ENCODE peak calls at places on chromosomes 12 and 14, in nine cellular contexts. One of them, this sample, is unnamed.

GRCh38 chr14:90429764-90430163 is 32.9 kb downstream of the CALM1 start:
- DNase-seq in H1: no peak
- DNase-seq in SK-N-SH: no peak
- DNase-seq in K562: no peak
- DNase-seq in GM12878: no peak
- DNase-seq in HepG2: no peak
- DNase-seq in sigmoid colon: no peak
- DNase-seq in stomach: no peak
- DNase-seq in suprapubic skin: no peak
- DNase-seq in this sample: no peak

GRCh38 chr14:92874961-92875360 is 48.0 kb upstream of the CHGA start:
- DNase-seq in H1: no peak
- DNase-seq in SK-N-SH: no peak
- DNase-seq in K562: no peak
- DNase-seq in GM12878: no peak
- DNase-seq in HepG2: no peak
- DNase-seq in sigmoid colon: no peak
- DNase-seq in stomach: no peak
- DNase-seq in suprapubic skin: no peak
- DNase-seq in this sample: no peak

GRCh38 chr14:104602315-104602932 is 2.1 kb downstream of the TMEM179 start:
- DNase-seq in H1: no peak
- DNase-seq in SK-N-SH: peak; percentile 14
- DNase-seq in K562: no peak
- DNase-seq in GM12878: no peak
- DNase-seq in HepG2: no peak
- DNase-seq in sigmoid colon: peak; percentile 46
- DNase-seq in stomach: no peak
- DNase-seq in suprapubic skin: no peak
- DNase-seq in this sample: no peak

GRCh38 chr12:92186038-92186470 is 40.4 kb upstream of the BTG1 start:
- DNase-seq in H1: no peak
- DNase-seq in SK-N-SH: no peak
- DNase-seq in K562: no peak
- DNase-seq in GM12878: no peak
- DNase-seq in HepG2: no peak
- DNase-seq in sigmoid colon: no peak
- DNase-seq in stomach: no peak
- DNase-seq in suprapubic skin: no peak
- DNase-seq in this sample: no peak

GRCh38 chr14:76575108-76575507 is 186.2 kb upstream of the VASH1 start:
- DNase-seq in H1: no peak
- DNase-seq in SK-N-SH: no peak
- DNase-seq in K562: no peak
- DNase-seq in GM12878: no peak
- DNase-seq in HepG2: no peak
- DNase-seq in sigmoid colon: no peak
- DNase-seq in stomach: no peak
- DNase-seq in suprapubic skin: no peak
- DNase-seq in this sample: no peak

GRCh38 chr12:64600164-64600561 is 10.1 kb upstream of the RASSF3 start:
- DNase-seq in H1: no peak
- DNase-seq in SK-N-SH: no peak
- DNase-seq in K562: no peak
- DNase-seq in GM12878: no peak
- DNase-seq in HepG2: no peak
- DNase-seq in sigmoid colon: no peak
- DNase-seq in stomach: no peak
- DNase-seq in suprapubic skin: no peak
- DNase-seq in this sample: no peak

GRCh38 chr14:22296722-22297121 is 292.3 kb downstream of the DAD1 start:
- DNase-seq in H1: no peak
- DNase-seq in SK-N-SH: no peak
- DNase-seq in K562: no peak
- DNase-seq in GM12878: no peak
- DNase-seq in HepG2: peak; percentile 76
- DNase-seq in sigmoid colon: no peak
- DNase-seq in stomach: no peak
- DNase-seq in suprapubic skin: no peak
- DNase-seq in this sample: no peak

GRCh38 chr12:24487606-24488005 is 461.3 kb downstream of the BCAT1 start:
- DNase-seq in H1: no peak
- DNase-seq in SK-N-SH: no peak
- DNase-seq in K562: no peak
- DNase-seq in GM12878: no peak
- DNase-seq in HepG2: no peak
- DNase-seq in sigmoid colon: no peak
- DNase-seq in stomach: no peak
- DNase-seq in suprapubic skin: no peak
- DNase-seq in this sample: no peak

GRCh38 chr14:50943943-50944646 is at the start of gene PYGL:
- DNase-seq in H1: no peak
- DNase-seq in SK-N-SH: peak; percentile 84
- DNase-seq in K562: peak; percentile 68
- DNase-seq in GM12878: no peak
- DNase-seq in HepG2: peak; percentile 55
- DNase-seq in sigmoid colon: peak; percentile 88
- DNase-seq in stomach: peak; percentile 69
- DNase-seq in suprapubic skin: peak; percentile 89
- DNase-seq in this sample: peak; percentile 78

GRCh38 chr12:4154672-4155225 is 118.8 kb upstream of the CCND2 start:
- DNase-seq in H1: no peak
- DNase-seq in SK-N-SH: no peak
- DNase-seq in K562: no peak
- DNase-seq in GM12878: no peak
- DNase-seq in HepG2: no peak
- DNase-seq in sigmoid colon: no peak
- DNase-seq in stomach: no peak
- DNase-seq in suprapubic skin: no peak
- DNase-seq in this sample: no peak

GRCh38 chr12:4153343-4153892 is 120.1 kb upstream of the CCND2 start:
- DNase-seq in H1: no peak
- DNase-seq in SK-N-SH: no peak
- DNase-seq in K562: peak; percentile 74
- DNase-seq in GM12878: peak; percentile 94
- DNase-seq in HepG2: no peak
- DNase-seq in sigmoid colon: no peak
- DNase-seq in stomach: no peak
- DNase-seq in suprapubic skin: no peak
- DNase-seq in this sample: peak; percentile 50

GRCh38 chr12:4148418-4149056 is 125.0 kb upstream of the CCND2 start:
- DNase-seq in H1: no peak
- DNase-seq in SK-N-SH: no peak
- DNase-seq in K562: no peak
- DNase-seq in GM12878: peak; percentile 93
- DNase-seq in HepG2: no peak
- DNase-seq in sigmoid colon: peak; percentile 69
- DNase-seq in stomach: peak; percentile 40
- DNase-seq in suprapubic skin: no peak
- DNase-seq in this sample: peak; percentile 80

GRCh38 chr12:4152145-4152795 is 121.3 kb upstream of the CCND2 start:
- DNase-seq in H1: no peak
- DNase-seq in SK-N-SH: no peak
- DNase-seq in K562: no peak
- DNase-seq in GM12878: no peak
- DNase-seq in HepG2: no peak
- DNase-seq in sigmoid colon: no peak
- DNase-seq in stomach: no peak
- DNase-seq in suprapubic skin: no peak
- DNase-seq in this sample: no peak

GRCh38 chr12:4151362-4152121 is 122.0 kb upstream of the CCND2 start:
- DNase-seq in H1: no peak
- DNase-seq in SK-N-SH: no peak
- DNase-seq in K562: no peak
- DNase-seq in GM12878: no peak
- DNase-seq in HepG2: no peak
- DNase-seq in sigmoid colon: no peak
- DNase-seq in stomach: no peak
- DNase-seq in suprapubic skin: no peak
- DNase-seq in this sample: no peak
- TF ChIP-seq POLR2AphosphoS5 in H1: no peak
- TF ChIP-seq POLR2AphosphoS5 in SK-N-SH: no peak
- TF ChIP-seq POLR2AphosphoS5 in K562: no peak
- TF ChIP-seq POLR2AphosphoS5 in GM12878: no peak
- TF ChIP-seq POLR2AphosphoS5 in HepG2: no peak
- TF ChIP-seq POLR2AphosphoS5 in sigmoid colon: no peak
- TF ChIP-seq POLR2AphosphoS5 in stomach: no peak
- TF ChIP-seq POLR2AphosphoS5 in suprapubic skin: no peak
- TF ChIP-seq POLR2AphosphoS5 in this sample: no peak

GRCh38 chr12:56867216-56867615 is 67.0 kb downstream of the SDR9C7 start:
- DNase-seq in H1: no peak
- DNase-seq in SK-N-SH: no peak
- DNase-seq in K562: no peak
- DNase-seq in GM12878: no peak
- DNase-seq in HepG2: no peak
- DNase-seq in sigmoid colon: no peak
- DNase-seq in stomach: no peak
- DNase-seq in suprapubic skin: no peak
- DNase-seq in this sample: no peak

GRCh38 chr12:56864318-56864717 is 69.9 kb downstream of the SDR9C7 start:
- DNase-seq in H1: no peak
- DNase-seq in SK-N-SH: no peak
- DNase-seq in K562: no peak
- DNase-seq in GM12878: no peak
- DNase-seq in HepG2: no peak
- DNase-seq in sigmoid colon: no peak
- DNase-seq in stomach: no peak
- DNase-seq in suprapubic skin: no peak
- DNase-seq in this sample: no peak

GRCh38 chr12:56863789-56864188 is 70.4 kb downstream of the SDR9C7 start:
- DNase-seq in H1: no peak
- DNase-seq in SK-N-SH: no peak
- DNase-seq in K562: no peak
- DNase-seq in GM12878: no peak
- DNase-seq in HepG2: no peak
- DNase-seq in sigmoid colon: no peak
- DNase-seq in stomach: no peak
- DNase-seq in suprapubic skin: no peak
- DNase-seq in this sample: no peak

GRCh38 chr12:56862264-56862663 is 71.9 kb downstream of the SDR9C7 start:
- DNase-seq in H1: no peak
- DNase-seq in SK-N-SH: no peak
- DNase-seq in K562: no peak
- DNase-seq in GM12878: no peak
- DNase-seq in HepG2: no peak
- DNase-seq in sigmoid colon: no peak
- DNase-seq in stomach: no peak
- DNase-seq in suprapubic skin: no peak
- DNase-seq in this sample: no peak

GRCh38 chr12:56866493-56866892 is 67.7 kb downstream of the SDR9C7 start:
- DNase-seq in H1: no peak
- DNase-seq in SK-N-SH: no peak
- DNase-seq in K562: no peak
- DNase-seq in GM12878: no peak
- DNase-seq in HepG2: no peak
- DNase-seq in sigmoid colon: no peak
- DNase-seq in stomach: no peak
- DNase-seq in suprapubic skin: no peak
- DNase-seq in this sample: no peak
- TF ChIP-seq EP300 in H1: no peak
- TF ChIP-seq EP300 in SK-N-SH: no peak
- TF ChIP-seq EP300 in K562: no peak
- TF ChIP-seq EP300 in GM12878: no peak
- TF ChIP-seq EP300 in HepG2: no peak
- TF ChIP-seq EP300 in sigmoid colon: no peak
- TF ChIP-seq EP300 in stomach: no peak
- TF ChIP-seq EP300 in suprapubic skin: no peak
- TF ChIP-seq EP300 in this sample: no peak

GRCh38 chr12:46259071-46259470 is 9.8 kb downstream of the SLC38A1 start:
- DNase-seq in H1: no peak
- DNase-seq in SK-N-SH: no peak
- DNase-seq in K562: no peak
- DNase-seq in GM12878: no peak
- DNase-seq in HepG2: peak; percentile 44
- DNase-seq in sigmoid colon: no peak
- DNase-seq in stomach: no peak
- DNase-seq in suprapubic skin: no peak
- DNase-seq in this sample: no peak

GRCh38 chr12:46260153-46260912 is 8.5 kb downstream of the SLC38A1 start:
- DNase-seq in H1: no peak
- DNase-seq in SK-N-SH: no peak
- DNase-seq in K562: no peak
- DNase-seq in GM12878: no peak
- DNase-seq in HepG2: no peak
- DNase-seq in sigmoid colon: no peak
- DNase-seq in stomach: no peak
- DNase-seq in suprapubic skin: no peak
- DNase-seq in this sample: no peak

GRCh38 chr12:46261658-46262057 is 7.2 kb downstream of the SLC38A1 start:
- DNase-seq in H1: no peak
- DNase-seq in SK-N-SH: no peak
- DNase-seq in K562: no peak
- DNase-seq in GM12878: no peak
- DNase-seq in HepG2: no peak
- DNase-seq in sigmoid colon: no peak
- DNase-seq in stomach: no peak
- DNase-seq in suprapubic skin: no peak
- DNase-seq in this sample: no peak

GRCh38 chr12:46259713-46260112 is 9.1 kb downstream of the SLC38A1 start:
- DNase-seq in H1: no peak
- DNase-seq in SK-N-SH: no peak
- DNase-seq in K562: no peak
- DNase-seq in GM12878: no peak
- DNase-seq in HepG2: no peak
- DNase-seq in sigmoid colon: no peak
- DNase-seq in stomach: no peak
- DNase-seq in suprapubic skin: no peak
- DNase-seq in this sample: no peak

DNA sequence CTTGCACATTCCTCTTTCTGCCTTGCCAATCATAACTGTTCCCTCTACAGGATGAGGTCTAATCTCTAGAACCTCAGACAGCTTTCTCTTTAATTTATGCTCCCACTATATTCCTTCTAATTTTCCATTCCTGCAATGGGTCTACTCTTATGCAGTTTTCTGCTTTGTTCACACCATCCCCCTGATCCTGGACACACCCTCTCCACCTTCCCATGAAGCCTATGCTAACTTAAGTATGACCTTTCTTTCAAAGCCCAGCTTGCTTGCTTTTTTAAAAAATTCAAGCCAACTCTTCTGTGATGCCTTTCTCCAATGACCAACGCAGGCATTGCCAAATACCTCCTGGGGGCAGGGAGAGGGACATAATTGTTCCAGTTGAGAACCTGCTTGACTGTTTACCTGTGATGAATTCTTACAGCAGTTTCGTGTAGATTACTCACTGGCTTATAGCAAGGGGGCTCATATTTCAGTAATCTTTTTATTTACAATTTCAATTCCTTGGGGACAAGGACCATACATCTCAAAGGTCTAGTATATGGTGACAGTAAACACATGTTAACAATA is 7.8 kb downstream of the SLC38A1 start:
- DNase-seq in H1: no peak
- DNase-seq in SK-N-SH: no peak
- DNase-seq in K562: no peak
- DNase-seq in GM12878: no peak
- DNase-seq in HepG2: no peak
- DNase-seq in sigmoid colon: no peak
- DNase-seq in stomach: no peak
- DNase-seq in suprapubic skin: no peak
- DNase-seq in this sample: no peak
- TF ChIP-seq POLR2AphosphoS5 in H1: no peak
- TF ChIP-seq POLR2AphosphoS5 in SK-N-SH: no peak
- TF ChIP-seq POLR2AphosphoS5 in K562: no peak
- TF ChIP-seq POLR2AphosphoS5 in GM12878: no peak
- TF ChIP-seq POLR2AphosphoS5 in HepG2: no peak
- TF ChIP-seq POLR2AphosphoS5 in sigmoid colon: no peak
- TF ChIP-seq POLR2AphosphoS5 in stomach: no peak
- TF ChIP-seq POLR2AphosphoS5 in suprapubic skin: no peak
- TF ChIP-seq POLR2AphosphoS5 in this sample: no peak

GRCh38 chr12:20420557-20420956 is 52.2 kb downstream of the PDE3A start:
- DNase-seq in H1: no peak
- DNase-seq in SK-N-SH: no peak
- DNase-seq in K562: no peak
- DNase-seq in GM12878: no peak
- DNase-seq in HepG2: no peak
- DNase-seq in sigmoid colon: no peak
- DNase-seq in stomach: no peak
- DNase-seq in suprapubic skin: no peak
- DNase-seq in this sample: peak; percentile 61
- TF ChIP-seq EP300 in H1: no peak
- TF ChIP-seq EP300 in SK-N-SH: no peak
- TF ChIP-seq EP300 in K562: no peak
- TF ChIP-seq EP300 in GM12878: no peak
- TF ChIP-seq EP300 in HepG2: no peak
- TF ChIP-seq EP300 in sigmoid colon: no peak
- TF ChIP-seq EP300 in stomach: no peak
- TF ChIP-seq EP300 in suprapubic skin: no peak
- TF ChIP-seq EP300 in this sample: peak; percentile 25

This sample was measured in transverse colon.